ENCODE peak calls at places on chromosomes 2 and 18, in four cellular contexts. M is H9, Y is mesendoderm, E is IMR-90. C is an unnamed sample. For H3K4me1, the result is how much of the 10 kb centered on the place peaks cover.

GRCh38 chr2:232341739-232342126 is 36.8 kb upstream of the ALPP start:
- DNase-seq in M (no peak), Y (no peak), E (no peak), C (no peak)

GRCh38 chr2:109285244-109285651 is 156.2 kb downstream of the SH3RF3 start:
- DNase-seq in M (no peak), Y (no peak), E (peak), C (no peak)

GRCh38 chr2:5664197-5664728 is 27.9 kb upstream of the SOX11 start:
- DNase-seq in M (no peak), Y (no peak), E (no peak), C (no peak)

GRCh38 chr2:120875431-120875830 is 139.8 kb downstream of the GLI2 start:
- DNase-seq in M (no peak), Y (no peak), E (no peak), C (no peak)

GRCh38 chr2:233835230-233836186 is 18.8 kb downstream of the HJURP start:
- DNase-seq in M (no peak), Y (no peak), E (no peak), C (no peak)

GRCh38 chr18:56083889-56084288 is 495.9 kb upstream of the TCF4 start:
- DNase-seq in M (peak), Y (no peak), E (peak), C (no peak)

GRCh38 chr2:72954376-72955187 is 37.3 kb downstream of the EMX1 start:
- DNase-seq in M (no peak), Y (no peak), E (no peak), C (no peak)

GRCh38 chr2:127626175-127626574 is 19.8 kb upstream of the GPR17 start:
- DNase-seq in M (no peak), Y (no peak), E (no peak), C (no peak)

GRCh38 chr18:23115683-23116096 is 19.6 kb upstream of the CABLES1 start:
- DNase-seq in M (no peak), Y (no peak), E (peak), C (peak)

GRCh38 chr2:201234167-201235139 is 25.9 kb upstream of the CASP8 start:
- DNase-seq in M (no peak), Y (no peak), E (peak), C (no peak)

GRCh38 chr18:27735117-27735516 is 441.8 kb downstream of the CDH2 start:
- DNase-seq in M (no peak), Y (no peak), E (no peak), C (no peak)

GRCh38 chr2:134718095-134718955 is 475 bp downstream of the TMEM163 start:
- DNase-seq in M (peak), Y (peak), E (no peak), C (no peak)

GRCh38 chr2:98709530-98709929 is 21.4 kb downstream of the MGAT4A start:
- DNase-seq in M (no peak), Y (no peak), E (no peak), C (no peak)

GRCh38 chr18:59042477-59042842 is 97.2 kb upstream of the SEC11C start:
- DNase-seq in M (no peak), Y (no peak), E (no peak), C (no peak)

GRCh38 chr2:98293003-98293402 is 53.3 kb upstream of the CNGA3 start:
- DNase-seq in M (no peak), Y (no peak), E (no peak), C (no peak)

GRCh38 chr2:134669731-134670669 is 48.8 kb downstream of the TMEM163 start:
- DNase-seq in M (no peak), Y (no peak), E (no peak), C (no peak)

GRCh38 chr2:112803691-112804521 is 19.6 kb upstream of the IL1A start:
- DNase-seq in M (no peak), Y (no peak), E (peak), C (peak)

GRCh38 chr2:239114119-239114581 is 266.3 kb downstream of the TWIST2 start:
- DNase-seq in M (no peak), Y (peak), E (peak), C (peak)

GRCh38 chr2:27086090-27086721 is 366 bp upstream of the KHK start:
- DNase-seq in M (peak), Y (peak), E (peak), C (peak)

GRCh38 chr2:59896499-59896898 is 657.0 kb downstream of the BCL11A start:
- DNase-seq in M (no peak), Y (no peak), E (no peak), C (no peak)

GRCh38 chr18:66826211-66826610 is 222.3 kb upstream of the CDH19 start:
- DNase-seq in M (no peak), Y (no peak), E (no peak), C (no peak)

GRCh38 chr2:168515502-168515901 is 59.4 kb downstream of the CERS6 start:
- DNase-seq in M (no peak), Y (no peak), E (peak), C (peak)

GRCh38 chr2:201696151-201696659 is 2.2 kb downstream of the MPP4 start:
- DNase-seq in M (no peak), Y (no peak), E (peak), C (peak)

GRCh38 chr18:10320848-10321247 is 133.6 kb upstream of the APCDD1 start:
- DNase-seq in M (no peak), Y (no peak), E (peak), C (no peak)

GRCh38 chr2:218448934-218449333 is 30.0 kb downstream of the VIL1 start:
- DNase-seq in M (no peak), Y (peak), E (peak), C (peak)

GRCh38 chr2:27753744-27754588 is 17.6 kb upstream of the MRPL33 start:
- DNase-seq in M (peak), Y (peak), E (peak), C (peak)

GRCh38 chr2:215377283-215377682 is 58.6 kb downstream of the FN1 start:
- DNase-seq in M (no peak), Y (no peak), E (peak), C (no peak)
- H3K27ac ChIP-seq in M (no peak), Y (no peak), E (no peak), C (peak)

GRCh38 chr18:31942999-31943894 is at the start of gene TRAPPC8:
- DNase-seq in M (peak), Y (peak), E (peak), C (peak)
- H4K8ac ChIP-seq in M (no peak), Y (peak), E (peak), C (peak)

GRCh38 chr2:65371094-65371474 is 61.3 kb downstream of the SPRED2 start:
- DNase-seq in M (no peak), Y (no peak), E (no peak), C (no peak)

GRCh38 chr2:65369574-65369973 is 62.8 kb downstream of the SPRED2 start:
- DNase-seq in M (no peak), Y (no peak), E (no peak), C (no peak)

GRCh38 chr2:65368464-65368863 is 63.9 kb downstream of the SPRED2 start:
- DNase-seq in M (no peak), Y (no peak), E (no peak), C (no peak)

GRCh38 chr2:65370387-65371093 is 61.9 kb downstream of the SPRED2 start:
- DNase-seq in M (no peak), Y (no peak), E (no peak), C (peak)

GRCh38 chr2:65369980-65370379 is 62.4 kb downstream of the SPRED2 start:
- DNase-seq in M (no peak), Y (no peak), E (no peak), C (no peak)
- H3K4me1 ChIP-seq in M (under half), Y (under half), E (under half), C (under half)

GRCh38 chr18:79484661-79485621 is 89.2 kb downstream of the NFATC1 start:
- DNase-seq in M (no peak), Y (no peak), E (peak), C (peak)
- H3K27ac ChIP-seq in M (no peak), Y (no peak), E (peak), C (peak)

DNA sequence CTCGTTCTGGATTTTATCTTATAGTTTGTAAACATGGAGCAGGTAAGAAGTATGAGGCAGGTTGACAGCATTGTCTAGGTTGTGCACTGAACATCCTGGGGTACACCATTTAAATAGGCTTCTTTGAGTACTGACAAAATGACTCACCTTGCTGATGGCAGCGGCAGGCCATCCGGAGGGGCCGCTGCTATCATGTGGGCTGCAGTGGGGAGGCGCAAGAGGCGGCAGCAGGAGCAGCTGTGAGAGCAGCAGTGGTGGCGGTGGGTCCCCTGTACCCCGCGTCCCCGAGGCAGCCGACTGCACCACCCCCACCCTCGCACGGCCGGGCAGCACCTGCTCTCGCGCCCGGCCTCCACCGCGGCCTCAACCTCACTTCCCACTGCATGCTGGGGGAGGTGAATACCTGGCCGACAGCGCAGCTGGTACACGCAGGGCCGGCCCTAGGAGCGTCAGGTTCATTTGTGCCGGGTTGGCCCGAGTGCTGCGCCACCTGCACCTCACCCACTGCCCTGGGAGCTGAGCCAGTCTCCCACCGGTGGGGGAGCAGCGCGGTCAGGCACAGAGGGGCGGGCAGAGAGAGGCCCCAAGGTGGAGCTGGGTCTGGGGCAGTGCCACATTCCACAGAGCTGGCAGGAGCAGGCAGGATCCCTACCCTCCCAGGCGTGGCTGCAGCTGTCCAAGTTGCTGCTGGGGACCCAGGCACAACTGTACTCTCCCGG is 154.5 kb upstream of the RBMS1 start:
- DNase-seq in M (peak), Y (no peak), E (no peak), C (no peak)
- H4K8ac ChIP-seq in M (no peak), Y (no peak), E (no peak), C (no peak)

DNA sequence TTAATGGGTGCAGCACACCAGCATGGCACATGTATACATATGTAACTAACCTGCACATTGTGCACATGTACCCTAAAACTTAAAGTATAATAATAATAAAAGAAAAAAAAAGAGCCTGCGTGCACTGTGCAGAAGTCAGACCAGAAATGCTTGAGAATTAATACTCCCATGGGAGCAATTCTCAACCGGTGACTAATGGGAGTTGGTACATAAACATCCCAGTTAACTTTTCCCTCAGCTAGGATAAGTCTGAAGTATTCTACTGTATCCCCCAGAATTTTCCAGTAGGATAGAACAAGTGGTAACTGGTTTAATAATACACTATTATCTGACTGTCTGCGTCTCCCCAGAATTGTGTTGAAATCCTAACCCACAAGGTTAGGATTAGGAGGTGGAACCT is 113.6 kb upstream of the COL5A2 start:
- DNase-seq in M (no peak), Y (no peak), E (peak), C (peak)
- H3K4me1 ChIP-seq in M (under half), Y (under half), E (under half), C (under half)

DNA sequence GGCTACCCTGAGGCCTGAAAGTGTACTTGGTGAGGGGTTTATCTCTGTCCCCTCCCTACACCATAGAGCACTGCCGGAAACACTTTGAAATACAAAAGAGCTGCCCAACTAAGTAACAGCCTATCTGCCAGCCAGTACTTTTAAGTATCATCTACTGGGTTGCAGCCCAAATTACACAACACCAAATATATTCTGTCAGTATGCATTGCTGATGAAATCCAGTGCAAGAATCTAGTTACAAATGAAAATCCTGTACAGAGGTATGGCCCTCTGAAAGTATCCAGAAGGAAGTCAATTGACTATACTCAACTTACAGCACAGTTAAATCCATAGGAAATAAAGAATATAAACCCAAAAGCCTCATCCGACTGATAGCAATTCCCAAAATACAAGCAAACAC is 280.8 kb downstream of the CCDC85A start:
- DNase-seq in M (no peak), Y (no peak), E (no peak), C (peak)
- H3K27ac ChIP-seq in M (no peak), Y (no peak), E (no peak), C (no peak)

DNA sequence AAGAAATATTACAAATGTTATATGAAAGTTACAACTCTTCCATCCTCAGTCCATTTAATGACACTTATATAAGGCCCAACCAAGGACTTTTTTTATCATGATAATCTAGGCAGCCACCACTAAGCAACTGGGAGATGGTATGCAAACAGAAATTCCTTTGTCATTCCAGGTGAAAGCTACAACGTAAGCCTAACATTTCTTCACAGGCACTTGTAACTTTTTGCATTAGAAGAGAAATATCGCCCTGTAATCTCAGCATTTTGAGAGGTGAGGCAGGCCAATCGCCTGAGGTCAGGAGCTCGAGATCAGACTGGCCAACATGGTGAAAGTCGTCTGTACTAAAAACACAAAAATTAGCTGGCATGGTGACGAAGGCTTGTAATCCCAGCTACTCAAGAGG is 581.2 kb upstream of the SLC8A1 start:
- DNase-seq in M (peak), Y (peak), E (no peak), C (no peak)
- H4K8ac ChIP-seq in M (no peak), Y (no peak), E (no peak), C (no peak)

GRCh38 chr2:125185691-125186270 is 1160.7 kb downstream of the CNTNAP5 start:
- DNase-seq in M (peak), Y (peak), E (no peak), C (no peak)
- H3K4me1 ChIP-seq in M (under half), Y (under half), E (under half), C (under half)

DNA sequence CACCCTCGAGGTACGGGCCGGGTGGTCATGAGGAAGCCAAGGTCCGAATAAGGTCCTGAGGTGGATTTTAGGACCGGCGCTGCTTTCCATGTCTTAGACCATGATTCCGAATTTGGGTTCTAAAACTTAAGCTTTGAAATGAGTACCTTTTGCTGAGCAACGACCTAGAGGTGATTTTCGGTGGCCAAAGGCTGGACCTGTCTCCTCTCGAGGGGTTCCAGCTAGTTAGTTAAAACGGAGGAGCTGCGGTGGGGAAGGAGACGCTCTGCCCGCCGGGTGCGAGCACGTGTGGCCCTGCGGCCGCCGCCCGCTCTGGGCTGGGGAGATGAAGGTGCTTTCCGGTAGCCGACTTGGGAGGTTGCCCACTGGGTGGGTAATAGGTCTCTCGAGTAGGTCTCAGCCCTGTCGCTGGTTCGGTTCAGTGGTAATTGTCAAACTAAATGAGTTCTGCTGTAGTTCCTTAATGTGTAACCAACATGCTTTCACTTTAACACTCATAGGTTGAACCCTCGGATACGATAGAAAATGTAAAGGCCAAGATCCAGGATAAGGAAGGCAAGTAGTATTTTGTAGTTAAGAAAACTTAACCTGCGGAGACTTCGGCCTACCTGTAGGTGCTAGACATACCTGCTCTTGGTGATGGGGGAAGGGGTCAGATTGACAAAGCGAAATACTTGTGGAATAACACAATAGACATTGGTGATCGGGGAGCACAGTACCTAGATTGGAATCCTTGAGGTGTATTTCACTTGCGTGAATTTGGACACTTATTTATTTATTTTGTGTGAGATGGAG is 572 bp downstream of the RPS27A start:
- DNase-seq in M (no peak), Y (peak), E (peak), C (peak)
- H3K27ac ChIP-seq in M (peak), Y (peak), E (peak), C (peak)

C was measured in mesenchymal stem cell.